ENCODE peak calls at places on chromosomes 16 and 17, in four cellular contexts. U, A, H and L are unnamed samples.

GRCh38 chr17:50451943-50452626 is 16.6 kb downstream of the CHAD start:
- DNase-seq in U (no peak), A (no peak), H (no peak), L (no peak)

GRCh38 chr17:63402808-63403207 is 43.3 kb downstream of the CYB561 start:
- DNase-seq in H (no peak), A (no peak), U (peak), L (no peak)

GRCh38 chr17:41363881-41364280 is 5.7 kb downstream of the KRT33B start:
- DNase-seq in A (no peak), H (no peak), U (no peak), L (no peak)

GRCh38 chr17:41578971-41579370 is 7.1 kb upstream of the KRT9 start:
- DNase-seq in U (no peak), A (no peak), H (no peak), L (no peak)

GRCh38 chr17:61310611-61311010 is 89.0 kb upstream of the TBX2 start:
- DNase-seq in H (no peak), A (no peak), U (no peak), L (no peak)

GRCh38 chr17:9890124-9890523 is 14.9 kb downstream of the RCVRN start:
- DNase-seq in U (no peak), A (no peak), H (no peak), L (no peak)

GRCh38 chr16:64738321-64738960 is 383.4 kb downstream of the CDH11 start:
- DNase-seq in U (peak), H (no peak), A (no peak), L (no peak)

GRCh38 chr17:82866521-82867214 is 26.8 kb upstream of the ZNF750 start:
- DNase-seq in A (no peak), H (no peak), U (peak), L (no peak)

GRCh38 chr17:50462446-50462845 is 6.2 kb downstream of the CHAD start:
- DNase-seq in H (no peak), A (no peak), U (no peak), L (no peak)

GRCh38 chr16:24896439-24896838 is 50.7 kb downstream of the SLC5A11 start:
- DNase-seq in U (no peak), A (no peak), H (no peak), L (no peak)

GRCh38 chr16:29844575-29845331 is 18.3 kb downstream of the CDIPT start:
- DNase-seq in H (no peak), U (no peak), A (no peak), L (no peak)

GRCh38 chr16:1069154-1069553 is 3.4 kb upstream of the SSTR5 start:
- DNase-seq in H (no peak), U (no peak), A (no peak), L (no peak)

GRCh38 chr17:12627177-12627629 is 38.5 kb upstream of the MYOCD start:
- DNase-seq in A (peak), U (peak), H (no peak), L (peak)

GRCh38 chr17:80663783-80664206 is 119.2 kb downstream of the RPTOR start:
- DNase-seq in A (no peak), H (no peak), U (no peak), L (peak)

GRCh38 chr17:10875984-10876555 is 38.2 kb upstream of the PIRT start:
- DNase-seq in U (peak), A (peak), H (peak), L (no peak)

GRCh38 chr16:83826146-83826913 is 18.6 kb downstream of the HSBP1 start:
- DNase-seq in U (peak), A (peak), H (peak), L (peak)

GRCh38 chr17:6471531-6472465 is 27.5 kb downstream of the PIMREG start:
- DNase-seq in H (peak), A (no peak), U (peak), L (no peak)

GRCh38 chr17:82639628-82640027 is 8.6 kb downstream of the WDR45B start:
- DNase-seq in A (no peak), U (no peak), H (no peak), L (no peak)

GRCh38 chr17:35373984-35374765 is 754 bp upstream of the SLFN11 start:
- DNase-seq in U (peak), H (peak), A (peak), L (peak)

GRCh38 chr17:83080641-83081560 is 1.5 kb downstream of the METRNL start:
- DNase-seq in A (no peak), H (no peak), U (no peak), L (peak)

GRCh38 chr17:15231851-15232516 is 33.1 kb downstream of the PMP22 start:
- DNase-seq in H (no peak), A (no peak), U (no peak), L (no peak)

GRCh38 chr17:35189291-35189690 is 4.9 kb downstream of the SLC35G3 start:
- DNase-seq in A (no peak), U (peak), H (peak), L (no peak)

GRCh38 chr16:868846-869822 is 68.6 kb upstream of the GNG13 start:
- DNase-seq in H (no peak), U (no peak), A (no peak), L (no peak)

GRCh38 chr16:52407778-52408177 is 139.2 kb downstream of the TOX3 start:
- DNase-seq in A (no peak), H (no peak), U (no peak), L (no peak)

GRCh38 chr17:72053069-72053846 is 67.6 kb upstream of the SOX9 start:
- DNase-seq in U (no peak), A (no peak), H (peak), L (no peak)

GRCh38 chr17:73803867-73804539 is 159.8 kb upstream of the SDK2 start:
- DNase-seq in A (no peak), H (no peak), U (no peak), L (no peak)

GRCh38 chr17:43142153-43142552 is 17.0 kb upstream of the BRCA1 start:
- DNase-seq in A (no peak), H (no peak), U (no peak), L (no peak)

GRCh38 chr17:72707881-72708280 is 384.6 kb downstream of the SLC39A11 start:
- DNase-seq in U (no peak), H (no peak), A (no peak), L (no peak)

GRCh38 chr16:66420396-66420795 is 6.7 kb upstream of the BEAN1 start:
- DNase-seq in A (no peak), H (no peak), U (peak), L (no peak)

GRCh38 chr16:14668556-14669223 is 25.4 kb downstream of the PLA2G10 start:
- DNase-seq in U (no peak), A (no peak), H (no peak), L (no peak)

GRCh38 chr16:55323637-55324490 is at the start of gene IRX6:
- DNase-seq in H (peak), A (peak), U (no peak), L (peak)

GRCh38 chr16:83393196-83393981 is 414.4 kb upstream of the HSBP1 start:
- DNase-seq in H (no peak), A (no peak), U (no peak), L (peak)